ENCODE peak calls at places on chromosomes 7 and 10, in nine cellular contexts. J is prostate gland, U is upper lobe of left lung, I is sigmoid colon, L is transverse colon, C is spleen, E is stomach, B is K562, H is suprapubic skin. G is an unnamed sample.

GRCh38 chr10:19745672-19746071 is 70.6 kb upstream of the PLXDC2 start:
- DNase-seq in J (no peak), U (no peak), I (no peak), L (no peak), C (no peak), E (no peak), B (no peak), H (no peak), G (no peak)

GRCh38 chr7:82816272-82816671 is 346.4 kb downstream of the PCLO start:
- DNase-seq in J (no peak), U (no peak), I (no peak), L (no peak), C (no peak), E (no peak), B (no peak), H (no peak), G (no peak)

GRCh38 chr7:135801877-135802276 is 53.3 kb upstream of the FAM180A start:
- DNase-seq in J (no peak), U (no peak), I (no peak), L (no peak), C (no peak), E (no peak), B (no peak), H (no peak), G (no peak)

GRCh38 chr10:46294641-46295230 is 7.9 kb downstream of the ANTXRL start:
- DNase-seq in J (no peak), U (no peak), I (peak; percentile 52), L (no peak), C (peak; percentile 65), E (peak; percentile 20), B (no peak), H (no peak), G (no peak)

GRCh38 chr7:145106001-145106400 is 270.1 kb upstream of the TPK1 start:
- DNase-seq in J (no peak), U (no peak), I (no peak), L (no peak), C (no peak), E (no peak), B (no peak), H (no peak), G (no peak)

GRCh38 chr7:112484671-112485097 is 3.9 kb downstream of the LSMEM1 start:
- DNase-seq in J (no peak), U (no peak), I (peak; percentile 75), L (no peak), C (no peak), E (no peak), B (no peak), H (peak; percentile 64), G (no peak)

GRCh38 chr10:131701131-131701947 is 199.5 kb upstream of the PPP2R2D start:
- DNase-seq in J (no peak), U (no peak), I (no peak), L (no peak), C (peak; percentile 38), E (no peak), B (no peak), H (no peak), G (no peak)

GRCh38 chr7:94908204-94909022 is 1.0 kb downstream of the PPP1R9A start:
- DNase-seq in J (peak; percentile 14), U (peak; percentile 54), I (peak; percentile 72), L (peak; percentile 29), C (peak; percentile 72), E (peak; percentile 44), B (no peak), H (peak; percentile 59), G (no peak)

GRCh38 chr10:29181936-29182335 is 106.9 kb upstream of the LYZL1 start:
- DNase-seq in J (no peak), U (no peak), I (no peak), L (no peak), C (no peak), E (no peak), B (no peak), H (no peak), G (no peak)

GRCh38 chr10:78772986-78773530 is 295.7 kb upstream of the ZMIZ1 start:
- DNase-seq in J (no peak), U (peak; percentile 12), I (no peak), L (no peak), C (no peak), E (no peak), B (no peak), H (no peak), G (no peak)

GRCh38 chr10:77810446-77811335 is 115.9 kb downstream of the DLG5 start:
- DNase-seq in J (no peak), U (no peak), I (no peak), L (no peak), C (no peak), E (no peak), B (no peak), H (no peak), G (no peak)

GRCh38 chr10:6148251-6148691 is 54.5 kb upstream of the PFKFB3 start:
- DNase-seq in J (no peak), U (no peak), I (no peak), L (peak; percentile 26), C (peak; percentile 83), E (no peak), B (no peak), H (no peak), G (no peak)

GRCh38 chr10:86160890-86161585 is 205.6 kb downstream of the GRID1 start:
- DNase-seq in J (no peak), U (peak; percentile 9), I (peak; percentile 38), L (no peak), C (peak; percentile 43), E (no peak), B (no peak), H (peak; percentile 18), G (no peak)

DNA sequence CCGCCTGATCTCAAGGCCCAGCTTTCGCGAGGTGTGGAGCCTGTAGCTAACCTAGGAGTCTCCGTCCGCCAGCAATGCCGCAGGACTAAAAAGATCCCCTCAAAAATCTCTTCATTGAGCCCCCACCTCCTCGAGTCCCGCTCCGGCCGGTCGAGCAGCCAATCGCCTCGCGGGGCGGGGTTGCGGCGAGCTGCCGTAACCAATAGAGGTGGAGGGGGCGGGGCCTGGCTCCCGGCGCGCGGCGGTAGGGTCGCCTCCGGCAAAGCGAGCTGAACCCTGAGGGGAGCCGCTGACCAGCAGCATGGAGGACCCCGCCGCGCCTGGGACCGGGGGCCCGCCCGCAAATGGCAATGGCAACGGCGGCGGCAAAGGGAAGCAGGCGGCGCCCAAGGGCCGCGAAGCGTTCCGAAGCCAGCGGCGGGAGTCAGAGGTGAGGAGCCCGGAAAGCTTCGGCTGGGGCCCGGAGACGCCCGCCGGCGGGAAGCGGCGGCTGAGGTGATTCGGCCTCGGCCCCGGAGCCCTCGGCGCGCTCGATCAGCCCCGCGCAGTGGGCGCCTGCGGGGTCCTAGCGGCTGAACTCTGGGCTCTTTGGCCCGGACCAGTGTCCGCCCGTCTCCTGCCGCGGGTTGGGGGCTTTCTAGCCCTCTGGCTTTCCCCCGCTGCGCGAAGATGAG is at the start of gene STRIP2:
- DNase-seq in J (peak; percentile 87), U (peak; percentile 94), I (peak; percentile 94), L (peak; percentile 91), C (peak; percentile 97), E (peak; percentile 91), B (peak; percentile 99), H (peak; percentile 94), G (peak; percentile 98)
- TF ChIP-seq POLR2A in J (peak; percentile 65), U (no peak), I (no peak), L (no peak), C (no peak), E (no peak), B (peak; percentile 98), H (no peak), G (no peak)

GRCh38 chr10:72265925-72266865 is 7.5 kb upstream of the DDIT4 start:
- DNase-seq in J (no peak), U (no peak), I (no peak), L (no peak), C (no peak), E (no peak), B (peak; percentile 39), H (no peak), G (no peak)
- H3K4me3 ChIP-seq in J (no peak overlapping the region), U (no peak overlapping the region), I (no peak overlapping the region), L (no peak overlapping the region), C (no peak overlapping the region), E (no peak overlapping the region), B (no peak overlapping the region), H (no peak overlapping the region), G (no peak overlapping the region)

DNA sequence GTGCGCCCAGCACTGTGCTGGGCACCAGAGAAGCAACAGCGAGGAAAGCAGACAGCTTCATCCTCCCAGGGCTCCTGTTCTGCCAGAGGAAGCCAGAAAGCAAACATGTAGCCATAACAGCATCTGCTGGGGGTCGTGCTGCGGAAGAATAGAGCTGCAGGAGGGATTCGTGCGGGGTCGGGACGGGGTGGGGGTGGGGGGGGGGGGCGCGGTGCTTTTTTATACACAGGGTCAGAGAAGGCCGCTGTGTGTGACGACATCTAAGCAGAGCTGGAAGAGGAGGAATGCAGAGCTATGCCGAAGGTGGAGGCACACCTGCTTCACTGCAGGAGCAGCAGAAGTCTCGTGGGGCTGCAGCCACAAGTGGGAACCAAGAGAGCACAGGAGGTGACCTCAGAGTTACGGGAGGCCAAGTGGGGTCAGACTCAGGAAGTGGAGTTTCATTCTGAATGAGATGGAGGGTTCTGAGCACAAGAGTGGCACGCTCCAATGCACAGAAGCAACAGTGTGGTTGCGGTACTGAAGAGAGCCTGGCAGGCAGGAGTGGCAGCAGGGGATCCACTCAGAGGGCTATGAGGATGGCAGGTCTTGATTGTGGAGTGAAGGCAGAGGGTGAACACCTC is 11.1 kb downstream of the PKD1L1 start:
- DNase-seq in J (no peak), U (no peak), I (no peak), L (peak; percentile 44), C (peak; percentile 83), E (no peak), B (no peak), H (no peak), G (no peak)
- TF ChIP-seq POLR2AphosphoS5 in J (no peak), U (no peak), I (no peak), L (no peak), C (peak; percentile 81), E (no peak), B (no peak), H (no peak), G (no peak)

GRCh38 chr10:110460111-110460809 is 37.4 kb upstream of the DUSP5 start:
- DNase-seq in J (no peak), U (peak; percentile 31), I (no peak), L (peak; percentile 42), C (peak; percentile 81), E (peak; percentile 37), B (no peak), H (peak; percentile 71), G (no peak)
- TF ChIP-seq POLR2A in J (no peak), U (no peak), I (no peak), L (no peak), C (no peak), E (no peak), B (no peak), H (no peak), G (no peak)

DNA sequence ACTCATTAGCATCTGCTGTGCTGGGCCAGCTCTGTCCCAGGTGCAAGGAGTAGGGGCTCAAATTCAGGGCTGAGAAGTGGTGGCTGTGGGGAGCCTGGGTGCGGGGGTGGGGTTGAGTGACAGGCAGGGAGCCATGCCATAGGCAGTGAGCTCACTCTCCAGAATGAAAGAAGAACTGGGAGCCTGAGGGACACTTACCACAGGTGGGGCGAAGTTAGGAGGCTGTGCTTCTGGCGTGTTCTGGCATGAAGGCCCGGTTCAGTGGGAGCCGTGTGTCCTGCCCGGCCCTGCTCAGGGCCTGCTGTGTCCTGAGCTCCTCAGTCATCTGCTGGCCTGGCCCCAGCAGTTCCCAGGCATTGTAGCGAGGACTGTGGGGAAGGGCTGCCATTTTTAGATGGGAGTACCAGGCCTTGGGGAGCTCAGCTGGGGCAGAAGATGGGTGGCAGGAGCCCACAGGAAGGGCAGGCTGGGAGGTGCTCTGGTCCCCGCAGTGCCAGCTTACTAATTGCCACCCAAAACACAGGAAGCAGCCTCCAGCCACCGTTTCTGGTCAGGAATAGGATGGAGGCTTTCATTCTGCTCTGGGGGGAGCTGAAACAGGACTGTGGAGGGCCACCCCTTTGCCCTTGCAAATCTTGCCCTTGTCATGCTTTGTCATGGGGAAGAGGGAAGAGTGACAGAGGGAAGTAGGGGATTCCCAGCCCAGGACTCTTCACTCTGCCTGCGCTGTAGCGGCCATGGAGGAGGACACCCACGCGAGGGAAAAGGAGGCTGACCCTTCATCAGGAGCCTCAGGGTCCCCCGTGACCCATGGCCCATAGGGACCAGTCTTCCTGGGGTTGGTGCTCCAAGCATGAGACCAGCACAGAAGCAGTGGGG is 62.2 kb downstream of the MKI67 start:
- DNase-seq in J (peak; percentile 47), U (peak; percentile 30), I (peak; percentile 64), L (no peak), C (peak; percentile 88), E (no peak), B (no peak), H (peak; percentile 55), G (no peak)
- H3K4me3 ChIP-seq in J (no peak overlapping the region), U (no peak overlapping the region), I (no peak overlapping the region), L (no peak overlapping the region), C (peak overlapping the region; percentile 29), E (no peak overlapping the region), B (no peak overlapping the region), H (no peak overlapping the region), G (no peak overlapping the region)

G was measured in esophagus muscularis mucosa.